ENCODE peak calls at places on chromosomes 1 and 21, in seven cellular contexts. One of them, this sample, is unnamed.

GRCh38 chr1:3553940-3554223 is 57.4 kb downstream of the MEGF6 start:
- DNase-seq in AG10803: no peak
- DNase-seq in HL-60: no peak
- DNase-seq in right cardiac atrium: no peak
- DNase-seq in pancreas: no peak
- DNase-seq in fibroblast of lung: no peak
- DNase-seq in H7: no peak
- DNase-seq in this sample: no peak

GRCh38 chr1:243548516-243548915 is 292.7 kb downstream of the SDCCAG8 start:
- DNase-seq in pancreas: no peak
- DNase-seq in right cardiac atrium: no peak
- DNase-seq in fibroblast of lung: no peak
- DNase-seq in HL-60: no peak
- DNase-seq in H7: no peak
- DNase-seq in AG10803: no peak
- DNase-seq in this sample: no peak

GRCh38 chr21:45981641-45982255 is at the start of gene COL6A1:
- DNase-seq in right cardiac atrium: peak
- DNase-seq in HL-60: no peak
- DNase-seq in H7: peak
- DNase-seq in fibroblast of lung: no peak
- DNase-seq in AG10803: peak
- DNase-seq in pancreas: peak
- DNase-seq in this sample: peak

GRCh38 chr1:14479865-14480264 is 118.6 kb upstream of the KAZN start:
- DNase-seq in HL-60: no peak
- DNase-seq in H7: no peak
- DNase-seq in right cardiac atrium: no peak
- DNase-seq in pancreas: no peak
- DNase-seq in AG10803: no peak
- DNase-seq in fibroblast of lung: no peak
- DNase-seq in this sample: no peak

GRCh38 chr1:28062806-28063205 is 25.6 kb downstream of the EYA3 start:
- DNase-seq in pancreas: no peak
- DNase-seq in AG10803: no peak
- DNase-seq in HL-60: no peak
- DNase-seq in fibroblast of lung: no peak
- DNase-seq in right cardiac atrium: no peak
- DNase-seq in H7: no peak
- DNase-seq in this sample: no peak

GRCh38 chr1:228417471-228418203 is 976 bp upstream of the TRIM17 start:
- DNase-seq in right cardiac atrium: no peak
- DNase-seq in pancreas: no peak
- DNase-seq in H7: no peak
- DNase-seq in HL-60: no peak
- DNase-seq in fibroblast of lung: no peak
- DNase-seq in AG10803: peak
- DNase-seq in this sample: peak

GRCh38 chr1:93662481-93663190 is 19.0 kb downstream of the BCAR3 start:
- DNase-seq in pancreas: no peak
- DNase-seq in right cardiac atrium: no peak
- DNase-seq in fibroblast of lung: no peak
- DNase-seq in AG10803: peak
- DNase-seq in HL-60: no peak
- DNase-seq in H7: no peak
- DNase-seq in this sample: no peak

GRCh38 chr1:226121587-226122400 is 59.3 kb downstream of the H3-3A start:
- DNase-seq in right cardiac atrium: peak
- DNase-seq in H7: peak
- DNase-seq in AG10803: no peak
- DNase-seq in pancreas: peak
- DNase-seq in HL-60: peak
- DNase-seq in fibroblast of lung: peak
- DNase-seq in this sample: peak

GRCh38 chr1:71222668-71223067 is 141.8 kb upstream of the ZRANB2 start:
- DNase-seq in AG10803: no peak
- DNase-seq in fibroblast of lung: no peak
- DNase-seq in H7: no peak
- DNase-seq in pancreas: no peak
- DNase-seq in right cardiac atrium: no peak
- DNase-seq in HL-60: no peak
- DNase-seq in this sample: no peak

GRCh38 chr1:223667484-223668182 is 2.1 kb upstream of the CAPN8 start:
- DNase-seq in right cardiac atrium: no peak
- DNase-seq in fibroblast of lung: no peak
- DNase-seq in AG10803: no peak
- DNase-seq in pancreas: no peak
- DNase-seq in H7: no peak
- DNase-seq in HL-60: no peak
- DNase-seq in this sample: no peak

GRCh38 chr1:51088474-51088873 is 13.6 kb upstream of the C1orf185 start:
- DNase-seq in AG10803: peak
- DNase-seq in H7: no peak
- DNase-seq in pancreas: no peak
- DNase-seq in HL-60: peak
- DNase-seq in fibroblast of lung: peak
- DNase-seq in right cardiac atrium: no peak
- DNase-seq in this sample: no peak

GRCh38 chr1:38929476-38929875 is 12.2 kb downstream of the RHBDL2 start:
- DNase-seq in HL-60: no peak
- DNase-seq in pancreas: no peak
- DNase-seq in H7: peak
- DNase-seq in AG10803: no peak
- DNase-seq in right cardiac atrium: no peak
- DNase-seq in fibroblast of lung: no peak
- DNase-seq in this sample: no peak

GRCh38 chr1:210626341-210626740 is 297.6 kb downstream of the HHAT start:
- DNase-seq in right cardiac atrium: no peak
- DNase-seq in AG10803: no peak
- DNase-seq in HL-60: no peak
- DNase-seq in H7: no peak
- DNase-seq in fibroblast of lung: no peak
- DNase-seq in pancreas: no peak
- DNase-seq in this sample: no peak

GRCh38 chr1:161069201-161069685 is 448 bp downstream of the ARHGAP30 start:
- DNase-seq in HL-60: no peak
- DNase-seq in fibroblast of lung: no peak
- DNase-seq in AG10803: no peak
- DNase-seq in right cardiac atrium: no peak
- DNase-seq in H7: no peak
- DNase-seq in pancreas: no peak
- DNase-seq in this sample: no peak

GRCh38 chr21:44065428-44065827 is 41.8 kb upstream of the PWP2 start:
- DNase-seq in HL-60: peak
- DNase-seq in pancreas: no peak
- DNase-seq in AG10803: peak
- DNase-seq in right cardiac atrium: no peak
- DNase-seq in H7: no peak
- DNase-seq in fibroblast of lung: peak
- DNase-seq in this sample: no peak

GRCh38 chr1:247375747-247376146 is 40.2 kb upstream of the NLRP3 start:
- DNase-seq in right cardiac atrium: no peak
- DNase-seq in H7: peak
- DNase-seq in AG10803: no peak
- DNase-seq in pancreas: no peak
- DNase-seq in HL-60: no peak
- DNase-seq in fibroblast of lung: no peak
- DNase-seq in this sample: no peak

GRCh38 chr1:45325816-45326506 is 734 bp upstream of the HPDL start:
- DNase-seq in right cardiac atrium: no peak
- DNase-seq in H7: peak
- DNase-seq in AG10803: no peak
- DNase-seq in pancreas: no peak
- DNase-seq in fibroblast of lung: peak
- DNase-seq in HL-60: no peak
- DNase-seq in this sample: no peak

GRCh38 chr1:210293191-210293607 is 35.5 kb upstream of the HHAT start:
- DNase-seq in HL-60: no peak
- DNase-seq in right cardiac atrium: peak
- DNase-seq in AG10803: peak
- DNase-seq in pancreas: peak
- DNase-seq in H7: no peak
- DNase-seq in fibroblast of lung: peak
- DNase-seq in this sample: peak

GRCh38 chr21:36297938-36298572 is 21.9 kb upstream of the MORC3 start:
- DNase-seq in AG10803: peak
- DNase-seq in HL-60: peak
- DNase-seq in right cardiac atrium: peak
- DNase-seq in fibroblast of lung: no peak
- DNase-seq in H7: no peak
- DNase-seq in pancreas: peak
- DNase-seq in this sample: no peak

GRCh38 chr1:6962956-6963915 is 178.0 kb downstream of the CAMTA1 start:
- DNase-seq in HL-60: no peak
- DNase-seq in H7: peak
- DNase-seq in right cardiac atrium: peak
- DNase-seq in fibroblast of lung: peak
- DNase-seq in pancreas: peak
- DNase-seq in AG10803: no peak
- DNase-seq in this sample: peak

GRCh38 chr1:243421784-243422183 is 165.9 kb downstream of the SDCCAG8 start:
- DNase-seq in HL-60: peak
- DNase-seq in H7: peak
- DNase-seq in right cardiac atrium: peak
- DNase-seq in AG10803: peak
- DNase-seq in fibroblast of lung: peak
- DNase-seq in pancreas: no peak
- DNase-seq in this sample: peak

GRCh38 chr1:110118636-110119396 is 6.6 kb downstream of the UBL4B start:
- DNase-seq in pancreas: no peak
- DNase-seq in H7: no peak
- DNase-seq in AG10803: peak
- DNase-seq in HL-60: no peak
- DNase-seq in right cardiac atrium: no peak
- DNase-seq in fibroblast of lung: no peak
- DNase-seq in this sample: no peak

GRCh38 chr1:161176468-161177111 is 717 bp downstream of the B4GALT3 start:
- DNase-seq in H7: peak
- DNase-seq in fibroblast of lung: no peak
- DNase-seq in pancreas: no peak
- DNase-seq in AG10803: no peak
- DNase-seq in right cardiac atrium: peak
- DNase-seq in HL-60: no peak
- DNase-seq in this sample: no peak

GRCh38 chr21:42263591-42264131 is 44.7 kb downstream of the ABCG1 start:
- DNase-seq in AG10803: no peak
- DNase-seq in pancreas: no peak
- DNase-seq in H7: peak
- DNase-seq in HL-60: no peak
- DNase-seq in fibroblast of lung: peak
- DNase-seq in right cardiac atrium: peak
- DNase-seq in this sample: no peak

GRCh38 chr1:169305948-169306347 is 61.6 kb downstream of the NME7 start:
- DNase-seq in fibroblast of lung: no peak
- DNase-seq in H7: no peak
- DNase-seq in AG10803: no peak
- DNase-seq in right cardiac atrium: no peak
- DNase-seq in HL-60: no peak
- DNase-seq in pancreas: no peak
- DNase-seq in this sample: no peak

GRCh38 chr21:27695246-27695645 is 728.4 kb upstream of the ADAMTS5 start:
- DNase-seq in H7: no peak
- DNase-seq in pancreas: no peak
- DNase-seq in HL-60: no peak
- DNase-seq in AG10803: no peak
- DNase-seq in fibroblast of lung: no peak
- DNase-seq in right cardiac atrium: no peak
- DNase-seq in this sample: no peak
- H3K4me3 ChIP-seq in H7: no peak
- H3K4me3 ChIP-seq in pancreas: no peak
- H3K4me3 ChIP-seq in HL-60: no peak
- H3K4me3 ChIP-seq in AG10803: no peak
- H3K4me3 ChIP-seq in fibroblast of lung: no peak
- H3K4me3 ChIP-seq in right cardiac atrium: no peak
- H3K4me3 ChIP-seq in this sample: no peak

DNA sequence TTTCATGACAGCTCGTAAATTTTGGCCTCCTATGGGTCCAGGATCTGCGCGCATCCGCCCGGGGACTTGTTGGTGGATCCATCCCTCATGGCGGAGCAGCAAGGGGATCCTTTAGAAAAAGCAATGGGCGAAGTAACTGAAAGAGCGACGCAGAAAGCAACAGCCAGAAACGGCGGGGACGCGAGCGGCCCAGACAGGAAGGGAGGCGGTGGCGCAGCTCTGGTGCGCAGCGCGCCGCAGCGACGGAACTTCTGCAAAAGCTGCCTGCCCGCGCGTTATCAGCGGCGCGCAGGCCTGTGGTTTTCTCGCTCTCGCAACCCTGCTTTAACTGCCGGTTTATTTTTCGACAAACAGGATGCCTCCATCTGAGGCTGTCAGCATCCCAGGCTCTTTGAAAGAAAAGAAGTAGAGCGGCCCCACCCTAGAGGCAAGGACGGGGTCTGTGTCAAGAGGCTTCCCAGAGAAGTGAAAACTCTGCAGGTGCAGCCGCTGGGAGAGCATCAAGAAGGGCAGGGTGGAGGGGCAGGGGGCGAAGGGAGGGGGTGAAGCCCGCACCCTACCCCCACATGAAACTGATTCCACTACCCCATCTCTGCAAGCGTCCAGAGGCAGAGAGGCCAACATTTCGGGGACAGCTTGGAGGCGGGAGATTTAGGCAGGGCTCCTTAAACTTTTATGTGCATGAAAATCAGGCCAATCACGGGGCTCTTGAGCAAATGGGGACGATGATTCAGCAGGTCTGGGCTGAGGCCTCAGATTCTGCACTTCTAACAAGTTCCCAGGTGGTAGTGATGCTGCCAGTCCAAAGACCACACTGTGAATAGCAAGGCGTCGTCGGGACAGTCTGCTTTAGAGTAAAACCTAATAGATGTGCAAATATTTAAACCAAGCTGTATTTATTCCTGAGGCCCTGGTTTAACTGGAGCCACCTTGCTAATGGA is 22.2 kb downstream of the RUNX1 start:
- DNase-seq in right cardiac atrium: peak
- DNase-seq in fibroblast of lung: peak
- DNase-seq in H7: peak
- DNase-seq in AG10803: peak
- DNase-seq in HL-60: peak
- DNase-seq in pancreas: peak
- DNase-seq in this sample: no peak
- H3K4me3 ChIP-seq in right cardiac atrium: no peak
- H3K4me3 ChIP-seq in fibroblast of lung: peak
- H3K4me3 ChIP-seq in H7: peak
- H3K4me3 ChIP-seq in AG10803: peak
- H3K4me3 ChIP-seq in HL-60: peak
- H3K4me3 ChIP-seq in pancreas: no peak
- H3K4me3 ChIP-seq in this sample: no peak

GRCh38 chr1:235503333-235504121 is 725 bp downstream of the B3GALNT2 start:
- DNase-seq in H7: no peak
- DNase-seq in fibroblast of lung: peak
- DNase-seq in pancreas: peak
- DNase-seq in HL-60: peak
- DNase-seq in right cardiac atrium: peak
- DNase-seq in AG10803: peak
- DNase-seq in this sample: peak
- H3K4me3 ChIP-seq in H7: peak
- H3K4me3 ChIP-seq in fibroblast of lung: peak
- H3K4me3 ChIP-seq in pancreas: peak
- H3K4me3 ChIP-seq in HL-60: peak
- H3K4me3 ChIP-seq in right cardiac atrium: peak
- H3K4me3 ChIP-seq in AG10803: peak
- H3K4me3 ChIP-seq in this sample: peak

GRCh38 chr1:248757784-248758195 is 2.2 kb upstream of the LYPD8 start:
- DNase-seq in HL-60: no peak
- DNase-seq in fibroblast of lung: no peak
- DNase-seq in AG10803: no peak
- DNase-seq in H7: no peak
- DNase-seq in pancreas: no peak
- DNase-seq in right cardiac atrium: no peak
- DNase-seq in this sample: no peak
- H3K4me3 ChIP-seq in HL-60: no peak
- H3K4me3 ChIP-seq in fibroblast of lung: no peak
- H3K4me3 ChIP-seq in AG10803: no peak
- H3K4me3 ChIP-seq in H7: no peak
- H3K4me3 ChIP-seq in pancreas: no peak
- H3K4me3 ChIP-seq in right cardiac atrium: no peak
- H3K4me3 ChIP-seq in this sample: no peak

This sample was measured in ovary.